ENCODE peak calls at places on chromosome 12, in four cellular contexts. W is IMR-90, E is HepG2, D is K562. C is an unnamed sample.

GRCh38 chr12:127485528-127485927 is 781.4 kb upstream of the TMEM132C start:
- DNase-seq in W (peak; percentile 86), E (no peak), D (no peak), C (no peak)

GRCh38 chr12:87704374-87704773 is 324.8 kb downstream of the C12orf50 start:
- DNase-seq in W (no peak), E (no peak), D (no peak), C (no peak)

GRCh38 chr12:6627598-6627997 is 8.2 kb downstream of the LPAR5 start:
- DNase-seq in W (no peak), E (no peak), D (peak; percentile 71), C (no peak)

GRCh38 chr12:1531160-1531653 is 63.2 kb downstream of the FBXL14 start:
- DNase-seq in W (no peak), E (no peak), D (peak; percentile 20), C (no peak)

GRCh38 chr12:125071456-125071855 is 6.2 kb downstream of the AACS start:
- DNase-seq in W (no peak), E (no peak), D (no peak), C (no peak)

GRCh38 chr12:121530600-121531355 is 50.0 kb downstream of the KDM2B start:
- DNase-seq in W (peak; percentile 88), E (no peak), D (peak; percentile 69), C (no peak)

GRCh38 chr12:123713398-123714301 is 1.5 kb downstream of the ATP6V0A2 start:
- DNase-seq in W (peak; percentile 10), E (peak; percentile 16), D (peak; percentile 65), C (no peak)

GRCh38 chr12:32273063-32273521 is 126.3 kb upstream of the FGD4 start:
- DNase-seq in W (peak; percentile 90), E (no peak), D (peak; percentile 23), C (no peak)

GRCh38 chr12:132525833-132526455 is 36.0 kb downstream of the FBRSL1 start:
- DNase-seq in W (no peak), E (no peak), D (no peak), C (no peak)

GRCh38 chr12:49296836-49297694 is 2.1 kb downstream of the PRPH start:
- DNase-seq in W (no peak), E (peak; percentile 48), D (peak; percentile 90), C (no peak)

GRCh38 chr12:95248604-95249355 is 31.2 kb downstream of the VEZT start:
- DNase-seq in W (peak; percentile 41), E (no peak), D (no peak), C (no peak)

GRCh38 chr12:30329281-30329680 is 366.4 kb downstream of the IPO8 start:
- DNase-seq in W (no peak), E (no peak), D (no peak), C (no peak)

GRCh38 chr12:31590730-31591307 is at the start of gene DENND5B:
- DNase-seq in W (peak; percentile 61), E (peak; percentile 50), D (peak; percentile 72), C (no peak)

GRCh38 chr12:108515916-108516315 is 839 bp downstream of the FICD start:
- DNase-seq in W (no peak), E (peak; percentile 17), D (no peak), C (no peak)
- TF ChIP-seq BHLHE40 in W (no peak), E (no peak), D (no peak), C (no peak)

GRCh38 chr12:26651566-26652188 is 181.3 kb downstream of the ITPR2 start:
- DNase-seq in W (peak; percentile 88), E (peak; percentile 59), D (peak; percentile 70), C (peak; percentile 21)
- TF ChIP-seq MXI1 in W (no peak), E (no peak), D (no peak), C (no peak)

GRCh38 chr12:43847427-43847826 is 11.5 kb downstream of the TMEM117 start:
- DNase-seq in W (peak; percentile 41), E (no peak), D (no peak), C (no peak)

GRCh38 chr12:43856932-43857331 is 21.1 kb downstream of the TMEM117 start:
- DNase-seq in W (no peak), E (no peak), D (no peak), C (no peak)

GRCh38 chr12:43848786-43849185 is 12.9 kb downstream of the TMEM117 start:
- DNase-seq in W (no peak), E (no peak), D (no peak), C (no peak)

GRCh38 chr12:43858096-43858495 is 22.2 kb downstream of the TMEM117 start:
- DNase-seq in W (no peak), E (no peak), D (no peak), C (no peak)

DNA sequence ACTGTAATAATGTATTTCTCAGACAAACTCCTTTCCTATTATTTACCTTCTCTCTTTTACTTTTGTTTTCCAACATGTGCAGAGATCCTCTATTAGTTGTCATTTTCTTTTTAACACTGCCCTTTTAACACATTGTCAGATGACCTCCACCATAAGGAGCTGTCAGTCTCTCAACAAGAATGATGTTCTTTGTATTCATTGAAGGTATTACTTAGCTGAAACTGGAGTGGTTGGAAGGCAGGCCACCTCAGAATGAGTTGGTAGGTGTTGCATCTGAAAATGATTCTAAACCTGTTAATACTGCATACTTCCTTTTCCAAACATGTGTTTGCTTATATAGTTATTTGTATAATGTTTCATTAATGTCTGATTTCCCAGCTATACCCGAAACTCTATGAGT is 16.9 kb downstream of the TMEM117 start:
- DNase-seq in W (no peak), E (no peak), D (no peak), C (no peak)
- TF ChIP-seq BHLHE40 in W (no peak), E (no peak), D (no peak), C (no peak)

GRCh38 chr12:111067498-111067897 is 147.1 kb upstream of the MYL2 start:
- DNase-seq in W (no peak), E (no peak), D (no peak), C (no peak)

GRCh38 chr12:111064982-111065381 is 144.6 kb upstream of the MYL2 start:
- DNase-seq in W (no peak), E (no peak), D (no peak), C (no peak)

GRCh38 chr12:111069886-111070285 is 149.5 kb upstream of the MYL2 start:
- DNase-seq in W (no peak), E (no peak), D (no peak), C (no peak)

GRCh38 chr12:111066744-111067437 is 146.5 kb upstream of the MYL2 start:
- DNase-seq in W (no peak), E (no peak), D (peak; percentile 63), C (no peak)

DNA sequence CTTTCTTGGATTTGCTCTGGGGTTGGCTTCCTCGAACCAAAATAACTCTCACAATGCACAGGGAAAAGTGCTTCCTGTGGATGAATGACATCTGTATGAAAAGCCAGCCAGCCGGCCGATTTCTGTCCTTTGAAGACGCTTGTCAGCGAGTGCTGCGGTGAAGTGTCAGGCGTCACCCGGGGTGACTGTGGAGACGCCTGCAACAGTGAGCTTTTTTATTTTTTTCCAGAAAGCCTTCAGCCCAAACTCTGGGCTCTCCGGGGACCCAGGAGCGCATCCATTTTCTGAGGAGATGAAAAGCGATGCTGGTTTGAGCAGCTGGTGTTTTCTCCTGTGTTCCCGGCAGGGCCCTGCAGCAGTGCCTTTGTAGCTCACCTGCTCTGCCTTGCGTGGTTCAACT is 147.9 kb upstream of the MYL2 start:
- DNase-seq in W (no peak), E (no peak), D (no peak), C (no peak)
- TF ChIP-seq MXI1 in W (no peak), E (no peak), D (no peak), C (no peak)